ENCODE peak calls at places on chromosomes 3 and 15, in five cellular contexts. H, K, U, Y and S are unnamed samples.

GRCh38 chr15:91908401-91908800 is 54.9 kb downstream of the SLCO3A1 start:
- DNase-seq in H (no peak), K (peak), U (no peak), Y (no peak), S (peak)

GRCh38 chr3:139357899-139358298 is 14.1 kb downstream of the MRPS22 start:
- DNase-seq in H (no peak), K (no peak), U (no peak), Y (no peak), S (no peak)

GRCh38 chr3:196399485-196399945 is 32.7 kb downstream of the UBXN7 start:
- DNase-seq in H (no peak), K (peak), U (no peak), Y (no peak), S (peak)

GRCh38 chr15:69288531-69289311 is 10.0 kb upstream of the PAQR5 start:
- DNase-seq in H (no peak), K (no peak), U (no peak), Y (no peak), S (no peak)

GRCh38 chr15:95929232-95929846 is 401.2 kb upstream of the NR2F2 start:
- DNase-seq in H (no peak), K (no peak), U (no peak), Y (no peak), S (no peak)

GRCh38 chr3:40597441-40597840 is 72.7 kb downstream of the ZNF621 start:
- DNase-seq in H (no peak), K (peak), U (no peak), Y (no peak), S (no peak)

GRCh38 chr15:62569460-62570404 is 404.6 kb upstream of the C2CD4B start:
- DNase-seq in H (no peak), K (peak), U (peak), Y (no peak), S (peak)

GRCh38 chr15:52798529-52799101 is 8.5 kb upstream of the ONECUT1 start:
- DNase-seq in H (no peak), K (no peak), U (no peak), Y (peak), S (no peak)

GRCh38 chr3:49928511-49929017 is 1.0 kb downstream of the MON1A start:
- DNase-seq in H (no peak), K (no peak), U (no peak), Y (no peak), S (no peak)

GRCh38 chr3:4979401-4980228 is at the start of gene BHLHE40:
- DNase-seq in H (peak), K (peak), U (no peak), Y (peak), S (peak)

GRCh38 chr3:134353831-134354611 is 20.2 kb downstream of the AMOTL2 start:
- DNase-seq in H (peak), K (no peak), U (peak), Y (no peak), S (peak)

GRCh38 chr3:157494581-157495281 is 8.5 kb downstream of the VEPH1 start:
- DNase-seq in H (no peak), K (no peak), U (no peak), Y (no peak), S (peak)

GRCh38 chr3:11056531-11057050 is 64.0 kb downstream of the SLC6A1 start:
- DNase-seq in H (no peak), K (no peak), U (no peak), Y (no peak), S (no peak)

GRCh38 chr15:48029656-48030055 is 91.1 kb upstream of the SLC24A5 start:
- DNase-seq in H (no peak), K (no peak), U (no peak), Y (no peak), S (no peak)

GRCh38 chr15:87604857-87605446 is 651.6 kb downstream of the NTRK3 start:
- DNase-seq in H (no peak), K (no peak), U (no peak), Y (peak), S (peak)

GRCh38 chr3:102573483-102574028 is 138.7 kb downstream of the ZPLD1 start:
- DNase-seq in H (no peak), K (no peak), U (no peak), Y (no peak), S (no peak)

GRCh38 chr3:69531975-69532827 is 146.3 kb upstream of the FRMD4B start:
- DNase-seq in H (no peak), K (no peak), U (no peak), Y (no peak), S (no peak)

GRCh38 chr3:169146112-169146665 is 517.3 kb downstream of the MECOM start:
- DNase-seq in H (peak), K (peak), U (peak), Y (peak), S (peak)

GRCh38 chr3:1048558-1048957 is 44.3 kb upstream of the CNTN6 start:
- DNase-seq in H (no peak), K (no peak), U (no peak), Y (no peak), S (no peak)

GRCh38 chr3:108437439-108437838 is 73.0 kb downstream of the MYH15 start:
- DNase-seq in H (no peak), K (no peak), U (peak), Y (no peak), S (no peak)

GRCh38 chr15:89760303-89761008 is 9.4 kb upstream of the MESP1 start:
- DNase-seq in H (peak), K (peak), U (peak), Y (peak), S (peak)

GRCh38 chr3:122921791-122922651 is 105.5 kb downstream of the SEMA5B start:
- DNase-seq in H (peak), K (no peak), U (no peak), Y (peak), S (no peak)

GRCh38 chr15:26624128-26624527 is 148.7 kb downstream of the GABRB3 start:
- DNase-seq in H (no peak), K (no peak), U (no peak), Y (no peak), S (no peak)

GRCh38 chr15:74463634-74464033 is 2.7 kb upstream of the UBL7 start:
- DNase-seq in H (no peak), K (no peak), U (no peak), Y (no peak), S (no peak)

GRCh38 chr15:88066758-88067157 is 189.8 kb downstream of the NTRK3 start:
- DNase-seq in H (no peak), K (no peak), U (no peak), Y (peak), S (no peak)

GRCh38 chr3:108389361-108389760 is 93.0 kb downstream of the HHLA2 start:
- DNase-seq in H (no peak), K (no peak), U (no peak), Y (no peak), S (no peak)

GRCh38 chr3:178684881-178685590 is 148.8 kb downstream of the KCNMB2 start:
- DNase-seq in H (no peak), K (no peak), U (no peak), Y (peak), S (no peak)

GRCh38 chr3:15756505-15756904 is 41.3 kb downstream of the ANKRD28 start:
- DNase-seq in H (no peak), K (no peak), U (no peak), Y (peak), S (no peak)

GRCh38 chr15:41914406-41914805 is 20.6 kb upstream of the SPTBN5 start:
- DNase-seq in H (peak), K (no peak), U (no peak), Y (no peak), S (no peak)

GRCh38 chr3:49856181-49857005 is at the start of gene TRAIP:
- DNase-seq in H (peak), K (peak), U (peak), Y (peak), S (peak)

GRCh38 chr3:55481918-55482495 is 5.1 kb downstream of the WNT5A start:
- DNase-seq in H (no peak), K (peak), U (no peak), Y (peak), S (no peak)

GRCh38 chr3:155393316-155393715 is 99.8 kb upstream of the STRIT1 start:
- DNase-seq in H (no peak), K (peak), U (no peak), Y (no peak), S (peak)

GRCh38 chr3:185549111-185549510 is 3.3 kb downstream of the LIPH start:
- DNase-seq in H (no peak), K (peak), U (peak), Y (no peak), S (peak)

GRCh38 chr15:85430406-85431204 is 50.2 kb downstream of the AKAP13 start:
- DNase-seq in H (no peak), K (no peak), U (no peak), Y (no peak), S (no peak)

GRCh38 chr3:42036483-42036823 is 54.7 kb upstream of the TRAK1 start:
- DNase-seq in H (no peak), K (peak), U (no peak), Y (no peak), S (peak)

GRCh38 chr3:66997560-66998074 is 490 bp upstream of the KBTBD8 start:
- DNase-seq in H (peak), K (peak), U (no peak), Y (no peak), S (peak)

GRCh38 chr3:158105710-158106438 is at the start of gene SHOX2:
- DNase-seq in H (peak), K (peak), U (peak), Y (peak), S (peak)

GRCh38 chr15:36468746-36469145 is 110.7 kb upstream of the CDIN1 start:
- DNase-seq in H (no peak), K (peak), U (no peak), Y (no peak), S (peak)

GRCh38 chr15:94002026-94002425 is 229.3 kb upstream of the MCTP2 start:
- DNase-seq in H (no peak), K (no peak), U (no peak), Y (no peak), S (no peak)

GRCh38 chr15:93997071-93997658 is 234.2 kb upstream of the MCTP2 start:
- DNase-seq in H (no peak), K (peak), U (no peak), Y (peak), S (peak)

GRCh38 chr15:94001113-94001919 is 230.0 kb upstream of the MCTP2 start:
- DNase-seq in H (no peak), K (peak), U (no peak), Y (no peak), S (peak)

GRCh38 chr15:94004697-94005096 is 226.7 kb upstream of the MCTP2 start:
- DNase-seq in H (no peak), K (no peak), U (no peak), Y (no peak), S (peak)

GRCh38 chr15:94000603-94001002 is 230.8 kb upstream of the MCTP2 start:
- DNase-seq in H (no peak), K (no peak), U (no peak), Y (peak), S (no peak)
- TF ChIP-seq CTCF in H (no peak), K (no peak), U (no peak), Y (no peak), S (peak)

DNA sequence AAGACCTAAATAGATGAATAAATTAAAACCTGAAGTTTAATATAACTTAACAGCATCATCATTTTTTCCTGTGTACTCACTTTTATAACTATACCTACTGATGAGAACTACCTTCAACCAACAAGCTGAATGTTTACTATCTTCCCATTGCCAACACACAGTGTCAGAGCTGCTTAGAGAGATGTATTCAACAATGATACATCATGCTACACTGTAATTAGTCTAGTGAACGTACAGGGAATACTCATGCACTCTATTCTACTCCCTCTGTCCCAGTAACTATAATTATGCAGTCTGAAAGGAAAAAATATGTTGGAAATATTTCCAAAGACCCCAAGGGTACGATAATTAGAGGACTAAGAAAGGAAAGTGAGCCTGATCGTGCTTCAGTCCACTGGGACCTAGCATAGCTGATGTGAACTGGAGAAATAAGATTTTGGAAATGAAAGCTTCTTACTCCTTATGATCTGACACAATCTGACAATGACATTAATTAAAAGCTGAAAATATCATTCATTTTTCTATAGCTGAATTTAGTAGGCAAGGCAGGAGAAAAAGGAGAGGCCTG is 36.9 kb upstream of the FSIP1 start:
- DNase-seq in H (no peak), K (no peak), U (no peak), Y (no peak), S (no peak)
- TF ChIP-seq CTCF in H (no peak), K (no peak), U (no peak), Y (no peak), S (no peak)

GRCh38 chr3:144843099-144843498 is 871.5 kb downstream of the DIPK2A start:
- DNase-seq in H (no peak), K (peak), U (no peak), Y (peak), S (peak)
- TF ChIP-seq CTCF in H (no peak), K (peak), U (no peak), Y (peak), S (peak)

GRCh38 chr3:111739241-111739952 is 119.7 kb upstream of the PHLDB2 start:
- DNase-seq in H (no peak), K (peak), U (peak), Y (no peak), S (peak)

GRCh38 chr3:111737712-111738097 is 121.4 kb upstream of the PHLDB2 start:
- DNase-seq in H (no peak), K (peak), U (peak), Y (no peak), S (peak)

GRCh38 chr3:111738790-111739189 is 120.3 kb upstream of the PHLDB2 start:
- DNase-seq in H (no peak), K (no peak), U (no peak), Y (no peak), S (no peak)

GRCh38 chr3:111737056-111737711 is 121.9 kb upstream of the PHLDB2 start:
- DNase-seq in H (no peak), K (no peak), U (peak), Y (no peak), S (peak)

DNA sequence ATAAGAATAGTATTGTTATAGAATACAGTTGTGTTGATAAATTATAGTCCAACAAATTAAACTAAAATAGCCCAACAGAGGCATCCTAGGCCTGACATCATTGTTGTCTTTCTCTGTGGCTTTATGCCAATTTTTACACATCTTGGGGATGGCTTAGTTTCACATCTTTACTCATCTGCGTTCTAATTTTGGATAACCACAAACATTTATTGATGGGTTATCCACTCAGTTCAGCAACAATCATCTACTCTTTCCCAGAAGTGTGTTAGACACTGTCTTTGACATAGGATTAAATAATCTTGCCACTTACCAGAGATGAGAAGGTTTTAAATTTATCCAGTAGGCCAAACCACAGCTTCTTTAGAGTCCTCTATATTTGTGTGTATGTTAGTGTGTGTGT is 120.8 kb upstream of the PHLDB2 start:
- DNase-seq in H (no peak), K (peak), U (no peak), Y (no peak), S (no peak)
- TF ChIP-seq CTCF in H (no peak), K (no peak), U (no peak), Y (no peak), S (no peak)

DNA sequence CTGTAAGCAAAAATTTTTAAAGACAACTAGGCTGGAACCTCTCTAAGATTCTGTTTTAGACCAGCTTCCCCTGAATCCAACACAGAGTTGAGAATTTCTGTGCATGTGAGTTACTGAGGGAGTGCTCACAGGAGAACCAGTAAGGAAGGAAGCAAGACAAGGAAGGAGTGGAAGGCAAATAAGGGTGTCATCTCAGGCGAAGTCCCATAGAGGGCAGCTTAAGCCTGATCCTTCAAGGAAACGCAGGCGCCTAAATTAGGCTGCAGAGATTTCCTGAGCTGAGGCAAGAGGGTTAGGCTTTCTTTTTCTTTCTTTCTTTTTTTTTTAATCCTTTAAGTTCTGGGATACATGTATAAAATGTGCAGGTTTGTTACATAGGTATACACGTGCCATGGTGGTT is 36.2 kb upstream of the COL6A6 start:
- DNase-seq in H (no peak), K (peak), U (no peak), Y (peak), S (peak)
- TF ChIP-seq CTCF in H (no peak), K (peak), U (no peak), Y (peak), S (peak)

GRCh38 chr15:49044761-49045571 is 1.3 kb downstream of the SECISBP2L start:
- DNase-seq in H (no peak), K (peak), U (no peak), Y (no peak), S (peak)

GRCh38 chr15:49045691-49046112 is 544 bp downstream of the SECISBP2L start:
- DNase-seq in H (no peak), K (peak), U (no peak), Y (peak), S (peak)

GRCh38 chr15:49047456-49047855 is 1.2 kb upstream of the SECISBP2L start:
- DNase-seq in H (no peak), K (no peak), U (no peak), Y (no peak), S (no peak)

GRCh38 chr15:49044002-49044401 is 2.2 kb downstream of the SECISBP2L start:
- DNase-seq in H (no peak), K (peak), U (no peak), Y (no peak), S (no peak)

DNA sequence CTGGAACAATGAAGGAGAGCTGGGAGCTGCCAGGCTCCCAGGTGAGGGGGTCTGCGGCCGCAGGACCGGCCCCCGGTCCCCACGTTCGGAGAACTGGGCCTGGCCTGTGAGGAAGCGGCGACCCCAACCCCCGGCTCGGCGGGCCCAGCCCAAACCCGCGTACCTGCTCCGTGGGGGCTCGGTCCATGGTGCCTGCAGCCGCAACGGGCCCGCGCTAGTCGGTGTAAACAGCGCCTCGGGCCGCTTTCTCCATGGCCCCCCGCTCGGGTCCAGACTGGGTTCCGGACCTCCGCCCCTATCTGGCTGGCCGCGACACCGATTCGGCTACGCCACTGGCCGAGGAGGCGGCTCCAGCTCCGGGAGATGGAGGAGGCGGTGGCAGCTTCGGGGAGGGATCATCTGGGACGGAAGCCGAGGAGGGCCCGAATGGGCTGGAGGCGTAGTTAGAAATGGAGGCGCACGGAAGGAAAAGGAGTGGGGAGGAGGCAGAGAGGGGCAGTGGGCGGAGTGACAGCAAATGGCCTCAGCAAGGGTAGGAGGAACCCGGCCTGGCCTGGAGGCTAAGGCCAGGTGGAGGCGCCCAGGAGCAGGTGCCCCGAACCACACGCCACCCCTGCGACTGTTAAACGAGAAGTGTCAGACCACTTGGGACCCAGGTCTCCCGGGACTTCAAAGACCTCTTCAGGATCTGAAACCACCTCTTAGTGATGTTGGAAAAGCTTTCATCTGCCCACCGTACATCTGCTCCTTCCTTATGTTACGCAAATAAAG is at the start of gene SECISBP2L:
- DNase-seq in H (peak), K (peak), U (peak), Y (peak), S (peak)
- TF ChIP-seq CTCF in H (no peak), K (no peak), U (no peak), Y (peak), S (no peak)

GRCh38 chr3:151067158-151067557 is 18.3 kb upstream of the MED12L start:
- DNase-seq in H (no peak), K (peak), U (no peak), Y (peak), S (no peak)
- TF ChIP-seq CTCF in H (no peak), K (peak), U (no peak), Y (peak), S (peak)